ENCODE peak calls at places on chromosomes 1 and 21, in eight cellular contexts. G, W, I, V, L, S, K and H are unnamed samples.

GRCh38 chr1:91781371-91781825 is 104.6 kb downstream of the TGFBR3 start:
- DNase-seq in V (no peak), L (peak), G (no peak), I (peak), W (no peak), K (no peak), S (peak), H (no peak)

GRCh38 chr1:97204468-97204867 is 482.9 kb downstream of the PTBP2 start:
- DNase-seq in V (no peak), S (no peak), K (no peak), I (no peak), L (no peak), G (no peak), W (no peak), H (no peak)

GRCh38 chr1:11180342-11180744 is 8.8 kb upstream of the ANGPTL7 start:
- DNase-seq in V (no peak), S (no peak), K (no peak), W (no peak), G (no peak), I (no peak), L (no peak), H (no peak)

GRCh38 chr1:69568435-69569280 is 936 bp downstream of the LRRC7 start:
- DNase-seq in I (no peak), V (no peak), G (no peak), L (no peak), K (no peak), W (no peak), S (no peak), H (no peak)

GRCh38 chr1:50109647-50110075 is 941 bp downstream of the ELAVL4 start:
- DNase-seq in S (peak), I (peak), G (peak), K (no peak), W (no peak), L (no peak), V (no peak), H (no peak)

GRCh38 chr1:89898695-89899470 is 78.1 kb downstream of the LRRC8D start:
- DNase-seq in V (no peak), S (no peak), L (no peak), W (no peak), K (no peak), G (no peak), I (no peak), H (no peak)

GRCh38 chr1:2098301-2098698 is 48.1 kb downstream of the PRKCZ start:
- DNase-seq in I (no peak), K (peak), S (no peak), L (no peak), W (no peak), V (no peak), G (no peak), H (no peak)

GRCh38 chr1:40036574-40036973 is 4.0 kb upstream of the CAP1 start:
- DNase-seq in V (no peak), K (no peak), L (no peak), I (peak), W (no peak), G (no peak), S (no peak), H (no peak)

GRCh38 chr21:43933146-43933673 is 68.2 kb downstream of the AGPAT3 start:
- DNase-seq in I (no peak), K (no peak), L (no peak), W (no peak), G (no peak), S (no peak), V (no peak), H (no peak)

GRCh38 chr1:55048453-55049270 is 9.3 kb downstream of the PCSK9 start:
- DNase-seq in L (no peak), V (no peak), W (no peak), I (no peak), S (no peak), K (no peak), G (no peak), H (no peak)

GRCh38 chr1:171173069-171173468 is 12.0 kb upstream of the FMO2 start:
- DNase-seq in L (no peak), S (no peak), G (no peak), K (no peak), V (no peak), I (no peak), W (no peak), H (no peak)

GRCh38 chr1:42934541-42935312 is 23.9 kb downstream of the SLC2A1 start:
- DNase-seq in W (no peak), S (no peak), K (no peak), L (no peak), I (peak), V (no peak), G (no peak), H (no peak)

GRCh38 chr1:86205741-86206140 is 49.2 kb upstream of the COL24A1 start:
- DNase-seq in V (no peak), S (no peak), K (no peak), G (no peak), L (no peak), I (no peak), W (no peak), H (no peak)

GRCh38 chr1:165675794-165676193 is 22.6 kb downstream of the ALDH9A1 start:
- DNase-seq in V (no peak), W (no peak), L (no peak), S (no peak), K (no peak), G (no peak), I (no peak), H (no peak)

GRCh38 chr21:46229133-46229922 is 754 bp upstream of the LSS start:
- DNase-seq in K (no peak), W (no peak), G (peak), S (no peak), I (peak), V (no peak), L (peak), H (no peak)

GRCh38 chr21:39696620-39697019 is 48.4 kb upstream of the IGSF5 start:
- DNase-seq in L (no peak), G (peak), I (peak), K (no peak), S (no peak), W (no peak), V (no peak), H (no peak)

GRCh38 chr1:2525896-2526823 is at the start of gene PANK4:
- DNase-seq in S (peak), G (peak), K (peak), L (peak), V (peak), I (peak), W (peak), H (peak)

GRCh38 chr1:109281680-109282496 is 1.1 kb downstream of the PSRC1 start:
- DNase-seq in L (no peak), S (no peak), W (no peak), K (no peak), V (no peak), G (no peak), I (no peak), H (no peak)

GRCh38 chr1:154983776-154984466 is 777 bp downstream of the FLAD1 start:
- DNase-seq in S (no peak), K (no peak), V (no peak), W (no peak), I (no peak), G (peak), L (no peak), H (no peak)

GRCh38 chr1:6499318-6499717 is 7.9 kb upstream of the PLEKHG5 start:
- DNase-seq in W (no peak), L (no peak), G (no peak), V (no peak), S (no peak), I (no peak), K (no peak), H (no peak)

GRCh38 chr1:147142886-147143285 is 29.4 kb downstream of the PRKAB2 start:
- DNase-seq in G (no peak), K (no peak), S (no peak), L (no peak), V (no peak), I (no peak), W (no peak), H (no peak)

GRCh38 chr1:212257157-212257556 is 28.1 kb upstream of the PPP2R5A start:
- DNase-seq in L (no peak), K (no peak), G (no peak), I (no peak), S (no peak), V (no peak), W (no peak), H (no peak)